ENCODE peak calls at places on chromosomes 11 and 22, in seven cellular contexts. C is WTC11, L is H1, I is endothelial cell, O is H9, A is IMR-90, Y is mesothelial cell of epicardium. H is an unnamed sample.

GRCh38 chr11:1150095-1150494 is 7.7 kb upstream of the MUC5AC start:
- DNase-seq in Y (no peak), L (no peak), A (no peak), O (no peak), C (no peak), I (no peak), H (peak; percentile 12)

GRCh38 chr22:36182871-36183270 is 18.7 kb downstream of the APOL4 start:
- DNase-seq in Y (no peak), O (no peak), I (no peak), A (no peak), C (no peak), L (no peak), H (no peak)

GRCh38 chr11:6200975-6201374 is 2.0 kb downstream of the OR52W1 start:
- DNase-seq in Y (no peak), L (no peak), I (no peak), C (no peak), O (no peak), A (no peak), H (no peak)

GRCh38 chr11:34564406-34564805 is 50.8 kb upstream of the ELF5 start:
- DNase-seq in Y (no peak), L (no peak), O (peak; percentile 47), C (no peak), A (peak; percentile 9), I (no peak), H (no peak)

GRCh38 chr22:17264321-17265052 is 45.3 kb upstream of the ADA2 start:
- DNase-seq in A (peak; percentile 30), L (peak; percentile 72), C (peak; percentile 59), I (peak; percentile 47), Y (peak; percentile 42), O (peak; percentile 78), H (peak; percentile 74)

GRCh38 chr11:85029964-85030363 is 597.2 kb downstream of the DLG2 start:
- DNase-seq in I (no peak), Y (no peak), A (peak; percentile 60), O (no peak), C (no peak), L (no peak), H (no peak)

GRCh38 chr11:1740786-1741530 is 9.4 kb downstream of the IFITM10 start:
- DNase-seq in I (no peak), C (no peak), O (no peak), L (no peak), Y (no peak), A (no peak), H (no peak)

GRCh38 chr22:23248583-23248982 is 68.3 kb downstream of the BCR start:
- DNase-seq in C (no peak), I (no peak), O (peak; percentile 61), A (peak; percentile 63), Y (no peak), L (no peak), H (no peak)

GRCh38 chr11:76782526-76783293 is 446 bp upstream of the TSKU start:
- DNase-seq in A (peak; percentile 98), O (peak; percentile 95), C (peak; percentile 95), Y (peak; percentile 87), L (no peak), I (peak; percentile 94), H (peak; percentile 97)

GRCh38 chr22:45242778-45243191 is 2.1 kb upstream of the KIAA0930 start:
- DNase-seq in L (no peak), O (no peak), C (no peak), I (no peak), Y (no peak), A (no peak), H (no peak)
- TF ChIP-seq CTCF in L (peak; percentile 58), O (peak; percentile 38), C (no peak), I (no peak), Y (no peak), A (peak; percentile 14), H (no peak)

GRCh38 chr11:73372371-73372993 is 3.7 kb upstream of the RELT start:
- DNase-seq in A (no peak), L (peak; percentile 66), Y (no peak), I (peak; percentile 38), C (peak; percentile 52), O (peak; percentile 68), H (no peak)
- TF ChIP-seq CTCF in A (peak; percentile 38), L (peak; percentile 53), Y (no peak), I (no peak), C (no peak), O (peak; percentile 53), H (no peak)

GRCh38 chr22:31488988-31489617 is 539 bp downstream of the EIF4ENIF1 start:
- DNase-seq in O (peak; percentile 45), A (peak; percentile 7), Y (peak; percentile 61), L (peak; percentile 73), C (peak; percentile 55), I (peak; percentile 65), H (peak; percentile 64)
- TF ChIP-seq CTCF in O (no peak), A (no peak), Y (no peak), L (no peak), C (no peak), I (no peak), H (no peak)

DNA sequence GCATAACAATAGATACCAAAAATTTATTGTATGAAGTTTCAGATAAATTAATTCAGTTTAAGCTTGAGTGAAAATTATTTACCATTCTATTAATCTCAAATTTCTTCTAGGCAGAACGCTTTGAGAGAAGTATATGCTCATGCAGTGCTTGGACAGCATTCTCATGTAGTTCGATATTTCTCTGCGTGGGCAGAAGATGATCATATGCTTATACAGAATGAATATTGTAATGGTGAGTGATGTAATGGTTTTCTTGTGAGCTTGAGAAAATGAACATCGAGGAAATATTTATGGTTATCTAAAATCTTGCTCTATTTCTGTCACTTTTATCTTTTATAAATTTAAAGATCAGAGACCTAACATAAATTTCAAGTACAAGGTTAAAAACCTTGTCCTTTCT is 3.6 kb downstream of the WEE1 start:
- DNase-seq in Y (no peak), O (no peak), L (no peak), A (peak; percentile 73), I (no peak), C (no peak), H (no peak)
- TF ChIP-seq CTCF in Y (no peak), O (no peak), L (no peak), A (no peak), I (no peak), C (no peak), H (no peak)

DNA sequence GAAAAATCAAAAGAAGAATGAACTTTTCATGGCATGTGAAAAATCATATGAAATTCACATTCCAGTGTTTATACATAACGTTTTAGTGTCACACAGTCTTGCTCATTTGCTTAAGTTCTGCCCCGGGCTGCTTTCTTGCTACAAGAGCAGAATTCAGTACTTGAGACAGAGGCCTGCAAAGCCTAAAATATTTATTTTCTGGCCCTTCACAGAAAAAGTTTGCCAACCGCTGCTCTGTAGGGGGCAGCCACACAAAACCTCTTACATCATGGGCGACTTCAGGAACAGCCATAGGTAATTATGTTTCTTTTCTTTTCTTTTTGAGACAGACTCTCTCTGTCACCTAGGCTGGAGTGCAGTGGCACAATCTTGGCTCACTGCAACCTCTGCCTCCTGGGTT is 1.0 kb upstream of the ATG2A start:
- DNase-seq in A (peak; percentile 70), I (no peak), O (no peak), L (no peak), Y (no peak), C (no peak), H (no peak)
- TF ChIP-seq CTCF in A (peak; percentile 42), I (no peak), O (no peak), L (no peak), Y (no peak), C (no peak), H (no peak)

GRCh38 chr11:46533396-46534110 is 60.3 kb downstream of the AMBRA1 start:
- DNase-seq in C (no peak), A (no peak), O (no peak), L (no peak), I (no peak), Y (no peak), H (no peak)

GRCh38 chr11:46534713-46535112 is 59.1 kb downstream of the AMBRA1 start:
- DNase-seq in I (no peak), A (no peak), Y (no peak), L (no peak), C (no peak), O (no peak), H (no peak)

GRCh38 chr11:46537851-46538295 is 56.0 kb downstream of the AMBRA1 start:
- DNase-seq in A (peak; percentile 78), I (peak; percentile 69), L (peak; percentile 78), Y (peak; percentile 64), O (peak; percentile 92), C (peak; percentile 76), H (peak; percentile 71)

GRCh38 chr11:46535688-46536087 is 58.1 kb downstream of the AMBRA1 start:
- DNase-seq in C (no peak), I (no peak), Y (no peak), L (no peak), A (no peak), O (no peak), H (no peak)

DNA sequence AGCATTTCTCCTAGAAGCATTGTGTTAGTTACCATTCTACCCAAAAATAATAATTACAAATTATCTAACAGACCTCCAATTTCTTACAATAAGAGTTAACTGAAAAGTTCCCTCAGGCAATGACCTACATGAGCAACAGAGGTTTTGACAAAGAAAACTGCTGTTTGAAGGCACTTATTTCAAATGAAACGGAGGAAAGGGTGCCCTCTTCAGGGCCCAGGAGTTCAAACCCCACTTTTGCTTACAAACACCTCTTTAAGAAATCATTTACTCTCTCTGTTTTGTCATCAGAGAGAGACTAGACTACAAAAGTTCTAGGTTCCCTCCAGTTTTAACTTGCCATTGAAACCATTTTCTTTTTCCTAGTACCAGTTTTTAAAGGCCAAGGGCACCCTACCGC is 56.7 kb downstream of the AMBRA1 start:
- DNase-seq in L (no peak), I (no peak), O (no peak), Y (no peak), A (peak; percentile 28), C (no peak), H (no peak)
- TF ChIP-seq CTCF in L (no peak), I (no peak), O (peak; percentile 62), Y (no peak), A (peak; percentile 26), C (no peak), H (no peak)

GRCh38 chr11:78270993-78271392 is 82.3 kb downstream of the USP35 start:
- DNase-seq in A (no peak), C (no peak), O (no peak), I (no peak), Y (no peak), L (no peak), H (no peak)

GRCh38 chr11:78281511-78281910 is 92.8 kb downstream of the USP35 start:
- DNase-seq in I (no peak), C (no peak), A (peak; percentile 23), O (no peak), Y (no peak), L (no peak), H (no peak)

GRCh38 chr11:78274739-78275138 is 86.0 kb downstream of the USP35 start:
- DNase-seq in A (no peak), Y (no peak), L (no peak), O (no peak), C (no peak), I (no peak), H (no peak)

GRCh38 chr11:78277314-78277994 is 88.7 kb downstream of the USP35 start:
- DNase-seq in I (no peak), Y (no peak), O (no peak), C (no peak), A (no peak), L (no peak), H (no peak)

DNA sequence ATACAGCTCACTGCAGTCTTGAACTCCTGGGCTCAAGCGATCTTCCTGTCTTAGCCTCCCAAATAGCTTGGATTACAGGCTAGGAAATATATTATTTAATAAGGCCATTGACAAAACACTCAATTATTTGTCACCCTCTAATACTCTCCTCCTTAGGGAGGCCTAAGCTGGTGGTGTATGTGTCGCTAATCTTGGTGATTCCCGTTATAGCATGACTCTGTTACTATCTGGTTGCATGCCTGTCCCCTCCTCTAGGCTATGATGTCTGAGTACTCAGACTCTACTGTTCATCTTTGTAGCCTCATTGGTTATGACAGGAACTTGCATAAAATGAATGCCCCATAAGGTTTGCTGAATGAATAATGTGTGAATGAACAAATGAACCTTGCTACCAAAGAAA is 87.6 kb downstream of the USP35 start:
- DNase-seq in Y (no peak), C (no peak), A (no peak), I (no peak), L (no peak), O (no peak), H (no peak)
- TF ChIP-seq CTCF in Y (no peak), C (no peak), A (no peak), I (no peak), L (no peak), O (no peak), H (no peak)